ENCODE peak calls at places on chromosomes 12 and 14, in eight cellular contexts. One of them, this sample, is unnamed.

GRCh38 chr12:96303656-96304055 is 96.6 kb downstream of the CDK17 start:
- DNase-seq in CD8-positive, alpha-beta T cell: no peak
- DNase-seq in psoas muscle: no peak
- DNase-seq in AG04449: no peak
- DNase-seq in tibial artery: no peak
- DNase-seq in bronchial epithelial cell: no peak
- DNase-seq in endothelial cell of umbilical vein: peak; percentile 32
- DNase-seq in pancreas: no peak
- DNase-seq in this sample: no peak

GRCh38 chr12:40946612-40947194 is 241.4 kb upstream of the PDZRN4 start:
- DNase-seq in AG04449: peak; percentile 1
- DNase-seq in CD8-positive, alpha-beta T cell: no peak
- DNase-seq in tibial artery: no peak
- DNase-seq in endothelial cell of umbilical vein: peak; percentile 55
- DNase-seq in bronchial epithelial cell: peak; percentile 46
- DNase-seq in psoas muscle: no peak
- DNase-seq in pancreas: no peak
- DNase-seq in this sample: no peak

GRCh38 chr12:68420225-68421008 is 88.3 kb upstream of the MDM1 start:
- DNase-seq in bronchial epithelial cell: no peak
- DNase-seq in CD8-positive, alpha-beta T cell: no peak
- DNase-seq in pancreas: peak; percentile 17
- DNase-seq in AG04449: no peak
- DNase-seq in tibial artery: no peak
- DNase-seq in endothelial cell of umbilical vein: peak; percentile 19
- DNase-seq in psoas muscle: no peak
- DNase-seq in this sample: no peak

GRCh38 chr12:40300490-40300889 is 75.7 kb downstream of the LRRK2 start:
- DNase-seq in tibial artery: no peak
- DNase-seq in CD8-positive, alpha-beta T cell: no peak
- DNase-seq in psoas muscle: no peak
- DNase-seq in bronchial epithelial cell: peak; percentile 78
- DNase-seq in pancreas: no peak
- DNase-seq in AG04449: no peak
- DNase-seq in endothelial cell of umbilical vein: no peak
- DNase-seq in this sample: no peak

GRCh38 chr12:10716277-10716676 is 6.8 kb downstream of the YBX3 start:
- DNase-seq in tibial artery: no peak
- DNase-seq in psoas muscle: no peak
- DNase-seq in bronchial epithelial cell: no peak
- DNase-seq in AG04449: no peak
- DNase-seq in CD8-positive, alpha-beta T cell: no peak
- DNase-seq in endothelial cell of umbilical vein: no peak
- DNase-seq in pancreas: no peak
- DNase-seq in this sample: no peak

GRCh38 chr14:100381386-100382105 is 58.4 kb downstream of the SLC25A47 start:
- DNase-seq in CD8-positive, alpha-beta T cell: no peak
- DNase-seq in endothelial cell of umbilical vein: no peak
- DNase-seq in bronchial epithelial cell: no peak
- DNase-seq in tibial artery: no peak
- DNase-seq in AG04449: no peak
- DNase-seq in psoas muscle: no peak
- DNase-seq in pancreas: no peak
- DNase-seq in this sample: no peak

GRCh38 chr14:93898731-93899130 is 28.4 kb upstream of the FAM181A start:
- DNase-seq in endothelial cell of umbilical vein: no peak
- DNase-seq in psoas muscle: no peak
- DNase-seq in tibial artery: no peak
- DNase-seq in CD8-positive, alpha-beta T cell: no peak
- DNase-seq in pancreas: no peak
- DNase-seq in AG04449: no peak
- DNase-seq in bronchial epithelial cell: no peak
- DNase-seq in this sample: no peak

GRCh38 chr14:53156238-53156637 is 3.1 kb upstream of the DDHD1 start:
- DNase-seq in bronchial epithelial cell: no peak
- DNase-seq in pancreas: no peak
- DNase-seq in endothelial cell of umbilical vein: no peak
- DNase-seq in psoas muscle: no peak
- DNase-seq in CD8-positive, alpha-beta T cell: no peak
- DNase-seq in tibial artery: no peak
- DNase-seq in AG04449: no peak
- DNase-seq in this sample: no peak

GRCh38 chr12:49231881-49232650 is 32.8 kb upstream of the TUBA1C start:
- DNase-seq in pancreas: no peak
- DNase-seq in tibial artery: no peak
- DNase-seq in psoas muscle: no peak
- DNase-seq in CD8-positive, alpha-beta T cell: no peak
- DNase-seq in endothelial cell of umbilical vein: peak; percentile 13
- DNase-seq in AG04449: no peak
- DNase-seq in bronchial epithelial cell: no peak
- DNase-seq in this sample: no peak

GRCh38 chr14:66284346-66284745 is 201.8 kb upstream of the CCDC196 start:
- DNase-seq in tibial artery: no peak
- DNase-seq in CD8-positive, alpha-beta T cell: no peak
- DNase-seq in endothelial cell of umbilical vein: no peak
- DNase-seq in psoas muscle: no peak
- DNase-seq in bronchial epithelial cell: peak; percentile 72
- DNase-seq in AG04449: peak; percentile 19
- DNase-seq in pancreas: no peak
- DNase-seq in this sample: no peak

GRCh38 chr12:3313655-3314305 is 177.2 kb upstream of the PRMT8 start:
- DNase-seq in psoas muscle: no peak
- DNase-seq in tibial artery: no peak
- DNase-seq in bronchial epithelial cell: no peak
- DNase-seq in pancreas: no peak
- DNase-seq in AG04449: no peak
- DNase-seq in endothelial cell of umbilical vein: peak; percentile 20
- DNase-seq in CD8-positive, alpha-beta T cell: no peak
- DNase-seq in this sample: no peak

GRCh38 chr14:52551696-52552062 is 626 bp downstream of the TXNDC16 start:
- DNase-seq in AG04449: no peak
- DNase-seq in bronchial epithelial cell: peak; percentile 52
- DNase-seq in tibial artery: no peak
- DNase-seq in pancreas: no peak
- DNase-seq in endothelial cell of umbilical vein: peak; percentile 62
- DNase-seq in psoas muscle: no peak
- DNase-seq in CD8-positive, alpha-beta T cell: no peak
- DNase-seq in this sample: no peak

GRCh38 chr12:88775742-88776151 is 195.5 kb upstream of the KITLG start:
- DNase-seq in bronchial epithelial cell: no peak
- DNase-seq in psoas muscle: no peak
- DNase-seq in tibial artery: no peak
- DNase-seq in AG04449: no peak
- DNase-seq in endothelial cell of umbilical vein: peak; percentile 54
- DNase-seq in pancreas: peak; percentile 32
- DNase-seq in CD8-positive, alpha-beta T cell: no peak
- DNase-seq in this sample: no peak

GRCh38 chr14:89349196-89350008 is 67.6 kb downstream of the FOXN3 start:
- DNase-seq in bronchial epithelial cell: no peak
- DNase-seq in pancreas: peak; percentile 60
- DNase-seq in psoas muscle: peak; percentile 66
- DNase-seq in tibial artery: no peak
- DNase-seq in CD8-positive, alpha-beta T cell: no peak
- DNase-seq in endothelial cell of umbilical vein: no peak
- DNase-seq in AG04449: no peak
- DNase-seq in this sample: no peak

DNA sequence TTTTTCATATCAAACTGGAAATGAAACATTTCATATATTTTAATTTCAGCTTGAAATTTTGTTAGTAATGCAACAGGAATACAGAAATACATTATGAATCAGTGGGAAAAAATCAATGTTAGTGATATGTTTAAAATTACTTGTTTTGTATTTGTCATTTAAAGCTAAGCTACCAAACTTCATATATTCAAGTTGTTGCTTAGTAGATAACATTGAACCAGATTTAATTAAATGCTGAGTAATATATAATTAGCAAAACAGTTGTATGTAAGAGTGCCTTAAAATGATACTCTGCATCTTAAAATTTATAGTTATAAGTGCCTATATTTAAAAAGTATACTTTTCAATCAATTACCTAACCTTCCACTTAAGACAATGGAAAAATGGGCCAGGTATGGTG is 5.0 kb downstream of the CHURC1 start:
- DNase-seq in psoas muscle: no peak
- DNase-seq in CD8-positive, alpha-beta T cell: no peak
- DNase-seq in endothelial cell of umbilical vein: no peak
- DNase-seq in AG04449: no peak
- DNase-seq in tibial artery: no peak
- DNase-seq in pancreas: no peak
- DNase-seq in bronchial epithelial cell: no peak
- DNase-seq in this sample: no peak
- H3K4me3 ChIP-seq in psoas muscle: no peak overlapping the region
- H3K4me3 ChIP-seq in CD8-positive, alpha-beta T cell: no peak overlapping the region
- H3K4me3 ChIP-seq in endothelial cell of umbilical vein: no peak overlapping the region
- H3K4me3 ChIP-seq in AG04449: no peak overlapping the region
- H3K4me3 ChIP-seq in tibial artery: no peak overlapping the region
- H3K4me3 ChIP-seq in pancreas: no peak overlapping the region
- H3K4me3 ChIP-seq in bronchial epithelial cell: no peak overlapping the region
- H3K4me3 ChIP-seq in this sample: no peak overlapping the region

GRCh38 chr12:106986625-106987389 is at the start of gene MTERF2:
- DNase-seq in endothelial cell of umbilical vein: peak; percentile 97
- DNase-seq in tibial artery: peak; percentile 94
- DNase-seq in pancreas: peak; percentile 93
- DNase-seq in CD8-positive, alpha-beta T cell: peak; percentile 76
- DNase-seq in AG04449: peak; percentile 57
- DNase-seq in psoas muscle: peak; percentile 95
- DNase-seq in bronchial epithelial cell: peak; percentile 84
- DNase-seq in this sample: peak; percentile 66
- TF ChIP-seq CTCF in endothelial cell of umbilical vein: no peak
- TF ChIP-seq CTCF in tibial artery: no peak
- TF ChIP-seq CTCF in pancreas: no peak
- TF ChIP-seq CTCF in CD8-positive, alpha-beta T cell: no peak
- TF ChIP-seq CTCF in AG04449: no peak
- TF ChIP-seq CTCF in psoas muscle: no peak
- TF ChIP-seq CTCF in bronchial epithelial cell: no peak
- TF ChIP-seq CTCF in this sample: no peak

GRCh38 chr12:5070090-5070489 is 26.4 kb downstream of the KCNA5 start:
- DNase-seq in endothelial cell of umbilical vein: no peak
- DNase-seq in pancreas: no peak
- DNase-seq in CD8-positive, alpha-beta T cell: no peak
- DNase-seq in AG04449: no peak
- DNase-seq in psoas muscle: no peak
- DNase-seq in tibial artery: no peak
- DNase-seq in bronchial epithelial cell: no peak
- DNase-seq in this sample: no peak

GRCh38 chr12:5072326-5072725 is 28.6 kb downstream of the KCNA5 start:
- DNase-seq in AG04449: no peak
- DNase-seq in pancreas: no peak
- DNase-seq in psoas muscle: no peak
- DNase-seq in bronchial epithelial cell: no peak
- DNase-seq in CD8-positive, alpha-beta T cell: no peak
- DNase-seq in endothelial cell of umbilical vein: no peak
- DNase-seq in tibial artery: no peak
- DNase-seq in this sample: no peak

GRCh38 chr12:5073838-5074237 is 30.2 kb downstream of the KCNA5 start:
- DNase-seq in CD8-positive, alpha-beta T cell: no peak
- DNase-seq in bronchial epithelial cell: no peak
- DNase-seq in AG04449: no peak
- DNase-seq in pancreas: no peak
- DNase-seq in tibial artery: no peak
- DNase-seq in psoas muscle: no peak
- DNase-seq in endothelial cell of umbilical vein: no peak
- DNase-seq in this sample: no peak

GRCh38 chr12:5071496-5071895 is 27.8 kb downstream of the KCNA5 start:
- DNase-seq in tibial artery: no peak
- DNase-seq in endothelial cell of umbilical vein: no peak
- DNase-seq in bronchial epithelial cell: no peak
- DNase-seq in psoas muscle: no peak
- DNase-seq in AG04449: no peak
- DNase-seq in CD8-positive, alpha-beta T cell: no peak
- DNase-seq in pancreas: no peak
- DNase-seq in this sample: no peak

DNA sequence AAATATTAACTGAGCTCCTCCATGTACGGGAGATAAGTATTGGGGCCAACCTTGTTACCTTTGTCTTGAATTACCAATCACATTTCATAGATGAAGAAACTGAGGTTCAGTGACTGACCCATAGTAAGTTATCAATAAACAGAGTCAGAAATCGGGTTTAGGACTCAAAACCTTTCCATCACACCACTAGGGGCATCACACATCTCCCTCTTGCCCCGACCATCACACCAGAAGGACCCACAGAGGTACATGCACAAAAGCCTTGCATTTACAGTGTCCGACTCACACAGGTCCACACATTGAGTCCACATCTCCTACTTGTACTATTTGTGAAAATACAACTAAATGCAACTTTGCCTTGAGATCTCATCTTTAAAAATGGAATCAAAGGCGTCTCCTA is 29.4 kb downstream of the KCNA5 start:
- DNase-seq in tibial artery: no peak
- DNase-seq in endothelial cell of umbilical vein: no peak
- DNase-seq in bronchial epithelial cell: no peak
- DNase-seq in pancreas: no peak
- DNase-seq in AG04449: no peak
- DNase-seq in CD8-positive, alpha-beta T cell: no peak
- DNase-seq in psoas muscle: no peak
- DNase-seq in this sample: no peak
- H3K4me3 ChIP-seq in tibial artery: no peak overlapping the region
- H3K4me3 ChIP-seq in endothelial cell of umbilical vein: no peak overlapping the region
- H3K4me3 ChIP-seq in bronchial epithelial cell: no peak overlapping the region
- H3K4me3 ChIP-seq in pancreas: no peak overlapping the region
- H3K4me3 ChIP-seq in AG04449: no peak overlapping the region
- H3K4me3 ChIP-seq in CD8-positive, alpha-beta T cell: no peak overlapping the region
- H3K4me3 ChIP-seq in psoas muscle: no peak overlapping the region
- H3K4me3 ChIP-seq in this sample: no peak overlapping the region

GRCh38 chr12:2273751-2274150 is 221.0 kb downstream of the CACNA1C start:
- DNase-seq in tibial artery: no peak
- DNase-seq in bronchial epithelial cell: no peak
- DNase-seq in pancreas: no peak
- DNase-seq in psoas muscle: no peak
- DNase-seq in endothelial cell of umbilical vein: no peak
- DNase-seq in AG04449: no peak
- DNase-seq in CD8-positive, alpha-beta T cell: no peak
- DNase-seq in this sample: no peak

GRCh38 chr12:2270846-2271245 is 218.1 kb downstream of the CACNA1C start:
- DNase-seq in bronchial epithelial cell: no peak
- DNase-seq in pancreas: no peak
- DNase-seq in tibial artery: no peak
- DNase-seq in AG04449: no peak
- DNase-seq in CD8-positive, alpha-beta T cell: no peak
- DNase-seq in endothelial cell of umbilical vein: no peak
- DNase-seq in psoas muscle: no peak
- DNase-seq in this sample: no peak

GRCh38 chr12:2274733-2275132 is 221.9 kb downstream of the CACNA1C start:
- DNase-seq in endothelial cell of umbilical vein: no peak
- DNase-seq in bronchial epithelial cell: no peak
- DNase-seq in AG04449: no peak
- DNase-seq in CD8-positive, alpha-beta T cell: no peak
- DNase-seq in psoas muscle: no peak
- DNase-seq in pancreas: no peak
- DNase-seq in tibial artery: no peak
- DNase-seq in this sample: no peak

GRCh38 chr12:2271961-2272360 is 219.2 kb downstream of the CACNA1C start:
- DNase-seq in pancreas: no peak
- DNase-seq in endothelial cell of umbilical vein: no peak
- DNase-seq in psoas muscle: no peak
- DNase-seq in AG04449: no peak
- DNase-seq in bronchial epithelial cell: no peak
- DNase-seq in CD8-positive, alpha-beta T cell: no peak
- DNase-seq in tibial artery: no peak
- DNase-seq in this sample: no peak

GRCh38 chr12:2273288-2273687 is 220.5 kb downstream of the CACNA1C start:
- DNase-seq in CD8-positive, alpha-beta T cell: no peak
- DNase-seq in tibial artery: peak; percentile 72
- DNase-seq in bronchial epithelial cell: no peak
- DNase-seq in AG04449: no peak
- DNase-seq in psoas muscle: peak; percentile 49
- DNase-seq in pancreas: no peak
- DNase-seq in endothelial cell of umbilical vein: no peak
- DNase-seq in this sample: no peak
- TF ChIP-seq CTCF in CD8-positive, alpha-beta T cell: no peak
- TF ChIP-seq CTCF in tibial artery: peak; percentile 61
- TF ChIP-seq CTCF in bronchial epithelial cell: no peak
- TF ChIP-seq CTCF in AG04449: peak; percentile 59
- TF ChIP-seq CTCF in psoas muscle: no peak
- TF ChIP-seq CTCF in pancreas: no peak
- TF ChIP-seq CTCF in endothelial cell of umbilical vein: no peak
- TF ChIP-seq CTCF in this sample: peak; percentile 73

This sample was measured in AG09309.